ENCODE peak calls at places on chromosomes 1 and 21, in ten cellular contexts. One of them, this sample, is unnamed.
A peak's percentile ranks its signal among the peaks of the same experiment; 100 is the strongest.

GRCh38 chr1:6350416-6351088 is 43.0 kb downstream of the ACOT7 start:
- DNase-seq in stomach: peak; percentile 93
- DNase-seq in PC-9: peak; percentile 64
- DNase-seq in neural progenitor cell: no peak
- DNase-seq in kidney: no peak
- DNase-seq in GM23248: no peak
- DNase-seq in psoas muscle: peak; percentile 58
- DNase-seq in Peyer's patch: no peak
- DNase-seq in HepG2: no peak
- DNase-seq in tibial artery: no peak
- DNase-seq in this sample: peak; percentile 47

GRCh38 chr1:206455681-206456344 is 14.5 kb upstream of the IKBKE start:
- DNase-seq in stomach: no peak
- DNase-seq in PC-9: peak; percentile 30
- DNase-seq in neural progenitor cell: peak; percentile 80
- DNase-seq in kidney: peak; percentile 81
- DNase-seq in GM23248: no peak
- DNase-seq in psoas muscle: no peak
- DNase-seq in Peyer's patch: no peak
- DNase-seq in HepG2: no peak
- DNase-seq in tibial artery: no peak
- DNase-seq in this sample: no peak

GRCh38 chr1:119075614-119076013 is 64.8 kb downstream of the WARS2 start:
- DNase-seq in stomach: no peak
- DNase-seq in PC-9: no peak
- DNase-seq in neural progenitor cell: no peak
- DNase-seq in kidney: no peak
- DNase-seq in GM23248: peak; percentile 91
- DNase-seq in psoas muscle: no peak
- DNase-seq in Peyer's patch: no peak
- DNase-seq in HepG2: no peak
- DNase-seq in tibial artery: peak; percentile 29
- DNase-seq in this sample: no peak

GRCh38 chr1:38858833-38859560 is 575 bp downstream of the RRAGC start:
- DNase-seq in stomach: peak; percentile 76
- DNase-seq in PC-9: peak; percentile 76
- DNase-seq in neural progenitor cell: no peak
- DNase-seq in kidney: peak; percentile 92
- DNase-seq in GM23248: peak; percentile 89
- DNase-seq in psoas muscle: peak; percentile 80
- DNase-seq in Peyer's patch: peak; percentile 64
- DNase-seq in HepG2: peak; percentile 39
- DNase-seq in tibial artery: peak; percentile 59
- DNase-seq in this sample: peak; percentile 83

GRCh38 chr1:7899741-7900140 is 40.9 kb downstream of the TNFRSF9 start:
- DNase-seq in stomach: no peak
- DNase-seq in PC-9: no peak
- DNase-seq in neural progenitor cell: no peak
- DNase-seq in kidney: no peak
- DNase-seq in GM23248: peak; percentile 33
- DNase-seq in psoas muscle: no peak
- DNase-seq in Peyer's patch: no peak
- DNase-seq in HepG2: no peak
- DNase-seq in tibial artery: no peak
- DNase-seq in this sample: no peak

GRCh38 chr21:34574581-34574980 is 40.3 kb downstream of the RCAN1 start:
- DNase-seq in stomach: no peak
- DNase-seq in PC-9: no peak
- DNase-seq in neural progenitor cell: no peak
- DNase-seq in kidney: no peak
- DNase-seq in GM23248: peak; percentile 43
- DNase-seq in psoas muscle: no peak
- DNase-seq in Peyer's patch: no peak
- DNase-seq in HepG2: no peak
- DNase-seq in tibial artery: no peak
- DNase-seq in this sample: no peak

GRCh38 chr1:77538956-77539509 is 143.4 kb downstream of the ZZZ3 start:
- DNase-seq in stomach: no peak
- DNase-seq in PC-9: peak; percentile 78
- DNase-seq in neural progenitor cell: no peak
- DNase-seq in kidney: no peak
- DNase-seq in GM23248: peak; percentile 94
- DNase-seq in psoas muscle: no peak
- DNase-seq in Peyer's patch: no peak
- DNase-seq in HepG2: peak; percentile 12
- DNase-seq in tibial artery: peak; percentile 47
- DNase-seq in this sample: no peak

GRCh38 chr21:16324630-16325029 is 594.8 kb downstream of the USP25 start:
- DNase-seq in stomach: no peak
- DNase-seq in PC-9: no peak
- DNase-seq in neural progenitor cell: no peak
- DNase-seq in kidney: no peak
- DNase-seq in GM23248: no peak
- DNase-seq in psoas muscle: no peak
- DNase-seq in Peyer's patch: no peak
- DNase-seq in HepG2: no peak
- DNase-seq in tibial artery: no peak
- DNase-seq in this sample: no peak

GRCh38 chr1:55694297-55694696 is 479.1 kb upstream of the USP24 start:
- DNase-seq in stomach: peak; percentile 54
- DNase-seq in PC-9: peak; percentile 65
- DNase-seq in neural progenitor cell: no peak
- DNase-seq in kidney: no peak
- DNase-seq in GM23248: no peak
- DNase-seq in psoas muscle: peak; percentile 46
- DNase-seq in Peyer's patch: no peak
- DNase-seq in HepG2: no peak
- DNase-seq in tibial artery: no peak
- DNase-seq in this sample: peak; percentile 4

GRCh38 chr1:177211231-177211630 is 40.5 kb downstream of the BRINP2 start:
- DNase-seq in stomach: no peak
- DNase-seq in PC-9: no peak
- DNase-seq in neural progenitor cell: no peak
- DNase-seq in kidney: no peak
- DNase-seq in GM23248: no peak
- DNase-seq in psoas muscle: no peak
- DNase-seq in Peyer's patch: no peak
- DNase-seq in HepG2: no peak
- DNase-seq in tibial artery: no peak
- DNase-seq in this sample: no peak
- H3K27ac ChIP-seq in stomach: no peak overlapping the region
- H3K27ac ChIP-seq in PC-9: no peak overlapping the region
- H3K27ac ChIP-seq in neural progenitor cell: no peak overlapping the region
- H3K27ac ChIP-seq in kidney: no peak overlapping the region
- H3K27ac ChIP-seq in GM23248: no peak overlapping the region
- H3K27ac ChIP-seq in psoas muscle: no peak overlapping the region
- H3K27ac ChIP-seq in Peyer's patch: no peak overlapping the region
- H3K27ac ChIP-seq in HepG2: no peak overlapping the region
- H3K27ac ChIP-seq in tibial artery: no peak overlapping the region
- H3K27ac ChIP-seq in this sample: no peak overlapping the region

DNA sequence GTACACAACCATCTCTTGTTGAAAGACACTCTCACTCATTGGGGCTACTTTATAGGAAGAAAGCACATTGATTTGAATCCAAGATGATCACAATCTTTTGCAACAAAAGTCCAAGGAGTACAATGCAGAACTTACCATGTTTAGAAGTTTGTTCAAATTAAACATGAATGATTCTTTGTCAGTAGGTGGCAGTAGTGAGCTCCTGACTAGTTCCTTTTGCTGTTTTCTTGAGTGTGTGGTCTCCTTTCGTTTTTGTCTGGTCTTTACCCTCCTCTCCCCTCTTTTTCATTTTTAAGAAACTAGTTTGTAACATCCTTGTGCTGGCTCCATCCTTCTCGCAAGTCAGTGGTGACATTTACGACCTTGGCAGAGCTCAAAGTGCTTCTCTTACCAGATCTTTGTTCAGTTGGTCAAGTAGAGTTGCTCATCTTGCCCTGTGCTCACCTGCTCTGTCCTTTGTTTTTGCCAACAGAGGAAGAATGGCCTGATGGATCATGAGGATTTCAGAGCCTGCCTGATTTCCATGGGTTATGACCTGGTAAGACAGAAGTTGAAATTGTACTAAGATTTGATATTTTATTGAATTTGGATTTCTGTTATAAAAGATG is 35.7 kb upstream of the MTR start:
- DNase-seq in stomach: no peak
- DNase-seq in PC-9: no peak
- DNase-seq in neural progenitor cell: peak; percentile 73
- DNase-seq in kidney: no peak
- DNase-seq in GM23248: peak; percentile 56
- DNase-seq in psoas muscle: no peak
- DNase-seq in Peyer's patch: no peak
- DNase-seq in HepG2: peak; percentile 35
- DNase-seq in tibial artery: no peak
- DNase-seq in this sample: peak; percentile 52
- H3K4me3 ChIP-seq in stomach: no peak overlapping the region
- H3K4me3 ChIP-seq in PC-9: no peak overlapping the region
- H3K4me3 ChIP-seq in neural progenitor cell: no peak overlapping the region
- H3K4me3 ChIP-seq in kidney: no peak overlapping the region
- H3K4me3 ChIP-seq in GM23248: no peak overlapping the region
- H3K4me3 ChIP-seq in psoas muscle: no peak overlapping the region
- H3K4me3 ChIP-seq in Peyer's patch: no peak overlapping the region
- H3K4me3 ChIP-seq in HepG2: no peak overlapping the region
- H3K4me3 ChIP-seq in tibial artery: no peak overlapping the region
- H3K4me3 ChIP-seq in this sample: no peak overlapping the region

GRCh38 chr1:11143401-11143800 is 43.7 kb upstream of the EXOSC10 start:
- DNase-seq in stomach: no peak
- DNase-seq in PC-9: no peak
- DNase-seq in neural progenitor cell: no peak
- DNase-seq in kidney: no peak
- DNase-seq in GM23248: no peak
- DNase-seq in psoas muscle: no peak
- DNase-seq in Peyer's patch: no peak
- DNase-seq in HepG2: no peak
- DNase-seq in tibial artery: no peak
- DNase-seq in this sample: no peak
- H3K36me3 ChIP-seq in stomach: peaks cover 96% of the 10 kb centered on the region
- H3K36me3 ChIP-seq in PC-9: no peaks in the 10 kb centered on the region
- H3K36me3 ChIP-seq in neural progenitor cell: no peaks in the 10 kb centered on the region
- H3K36me3 ChIP-seq in kidney: peaks cover 47% of the 10 kb centered on the region
- H3K36me3 ChIP-seq in GM23248: peaks cover 11% of the 10 kb centered on the region
- H3K36me3 ChIP-seq in psoas muscle: peaks cover 77% of the 10 kb centered on the region
- H3K36me3 ChIP-seq in Peyer's patch: no peaks in the 10 kb centered on the region
- H3K36me3 ChIP-seq in HepG2: peaks cover 59% of the 10 kb centered on the region
- H3K36me3 ChIP-seq in tibial artery: peaks cover 58% of the 10 kb centered on the region
- H3K36me3 ChIP-seq in this sample: peaks cover 10% of the 10 kb centered on the region

GRCh38 chr1:109815809-109816791 is 52.4 kb upstream of the EPS8L3 start:
- DNase-seq in stomach: no peak
- DNase-seq in PC-9: no peak
- DNase-seq in neural progenitor cell: no peak
- DNase-seq in kidney: no peak
- DNase-seq in GM23248: peak; percentile 43
- DNase-seq in psoas muscle: no peak
- DNase-seq in Peyer's patch: no peak
- DNase-seq in HepG2: no peak
- DNase-seq in tibial artery: peak; percentile 50
- DNase-seq in this sample: no peak
- H3K27ac ChIP-seq in stomach: no peak overlapping the region
- H3K27ac ChIP-seq in PC-9: peak overlapping the region; percentile 51
- H3K27ac ChIP-seq in neural progenitor cell: no peak overlapping the region
- H3K27ac ChIP-seq in kidney: no peak overlapping the region
- H3K27ac ChIP-seq in GM23248: no peak overlapping the region
- H3K27ac ChIP-seq in psoas muscle: no peak overlapping the region
- H3K27ac ChIP-seq in Peyer's patch: no peak overlapping the region
- H3K27ac ChIP-seq in HepG2: no peak overlapping the region
- H3K27ac ChIP-seq in tibial artery: peak overlapping the region; percentile 45
- H3K27ac ChIP-seq in this sample: no peak overlapping the region

GRCh38 chr1:215842905-215843304 is 275.8 kb downstream of the KCTD3 start:
- DNase-seq in stomach: no peak
- DNase-seq in PC-9: no peak
- DNase-seq in neural progenitor cell: no peak
- DNase-seq in kidney: no peak
- DNase-seq in GM23248: peak; percentile 11
- DNase-seq in psoas muscle: no peak
- DNase-seq in Peyer's patch: no peak
- DNase-seq in HepG2: no peak
- DNase-seq in tibial artery: no peak
- DNase-seq in this sample: no peak
- H3K4me3 ChIP-seq in stomach: no peak overlapping the region
- H3K4me3 ChIP-seq in PC-9: no peak overlapping the region
- H3K4me3 ChIP-seq in neural progenitor cell: no peak overlapping the region
- H3K4me3 ChIP-seq in kidney: no peak overlapping the region
- H3K4me3 ChIP-seq in GM23248: no peak overlapping the region
- H3K4me3 ChIP-seq in psoas muscle: no peak overlapping the region
- H3K4me3 ChIP-seq in Peyer's patch: no peak overlapping the region
- H3K4me3 ChIP-seq in HepG2: no peak overlapping the region
- H3K4me3 ChIP-seq in tibial artery: no peak overlapping the region
- H3K4me3 ChIP-seq in this sample: no peak overlapping the region

GRCh38 chr1:54204199-54204598 is 4.2 kb downstream of the MRPL37 start:
- DNase-seq in stomach: no peak
- DNase-seq in PC-9: no peak
- DNase-seq in neural progenitor cell: no peak
- DNase-seq in kidney: no peak
- DNase-seq in GM23248: no peak
- DNase-seq in psoas muscle: no peak
- DNase-seq in Peyer's patch: no peak
- DNase-seq in HepG2: no peak
- DNase-seq in tibial artery: no peak
- DNase-seq in this sample: no peak
- H3K36me3 ChIP-seq in stomach: peaks cover 62% of the 10 kb centered on the region
- H3K36me3 ChIP-seq in PC-9: peaks cover 3% of the 10 kb centered on the region
- H3K36me3 ChIP-seq in neural progenitor cell: peaks cover 6% of the 10 kb centered on the region
- H3K36me3 ChIP-seq in kidney: peaks cover 32% of the 10 kb centered on the region
- H3K36me3 ChIP-seq in GM23248: peaks cover 21% of the 10 kb centered on the region
- H3K36me3 ChIP-seq in psoas muscle: peaks cover 54% of the 10 kb centered on the region
- H3K36me3 ChIP-seq in Peyer's patch: no peaks in the 10 kb centered on the region
- H3K36me3 ChIP-seq in HepG2: peaks cover 40% of the 10 kb centered on the region
- H3K36me3 ChIP-seq in tibial artery: peaks cover 48% of the 10 kb centered on the region
- H3K36me3 ChIP-seq in this sample: peaks cover 4% of the 10 kb centered on the region

GRCh38 chr21:31726407-31726806 is 5.5 kb downstream of the SCAF4 start:
- DNase-seq in stomach: no peak
- DNase-seq in PC-9: no peak
- DNase-seq in neural progenitor cell: no peak
- DNase-seq in kidney: no peak
- DNase-seq in GM23248: no peak
- DNase-seq in psoas muscle: no peak
- DNase-seq in Peyer's patch: no peak
- DNase-seq in HepG2: no peak
- DNase-seq in tibial artery: no peak
- DNase-seq in this sample: no peak
- H3K27ac ChIP-seq in stomach: no peak overlapping the region
- H3K27ac ChIP-seq in PC-9: no peak overlapping the region
- H3K27ac ChIP-seq in neural progenitor cell: no peak overlapping the region
- H3K27ac ChIP-seq in kidney: no peak overlapping the region
- H3K27ac ChIP-seq in GM23248: no peak overlapping the region
- H3K27ac ChIP-seq in psoas muscle: no peak overlapping the region
- H3K27ac ChIP-seq in Peyer's patch: no peak overlapping the region
- H3K27ac ChIP-seq in HepG2: no peak overlapping the region
- H3K27ac ChIP-seq in tibial artery: no peak overlapping the region
- H3K27ac ChIP-seq in this sample: no peak overlapping the region

DNA sequence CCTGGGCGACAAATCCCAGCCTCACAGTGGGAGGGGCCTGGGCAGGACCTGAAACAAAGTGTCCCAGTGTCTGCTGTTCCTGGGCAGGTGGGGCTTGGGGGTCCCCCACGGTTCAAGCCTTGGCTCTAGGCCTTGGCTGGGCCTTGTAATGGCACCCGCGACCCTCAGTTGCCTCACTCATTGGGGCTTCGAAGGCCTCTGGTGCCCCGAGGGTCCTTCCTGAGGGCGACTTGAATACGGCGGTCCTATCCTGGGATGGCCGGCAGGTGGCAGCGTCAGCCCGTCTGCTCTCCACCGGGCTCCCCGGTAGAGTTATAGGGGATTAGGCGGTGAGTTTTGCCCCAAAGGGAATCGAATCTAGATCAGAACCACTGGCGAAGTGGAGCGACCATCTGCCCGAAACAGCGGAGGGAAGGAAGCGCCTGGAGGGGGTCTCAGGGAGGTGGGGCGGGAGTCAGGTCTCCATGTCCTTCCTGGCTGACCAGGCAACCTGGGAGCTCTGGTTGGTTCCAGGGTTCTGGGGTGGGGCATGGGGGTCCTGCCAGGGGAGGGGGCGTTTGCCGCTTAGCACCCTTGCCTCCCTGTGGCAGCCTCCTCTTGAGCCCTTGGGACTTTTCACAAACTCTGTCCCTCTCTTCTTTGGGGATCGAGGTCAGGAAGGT is 2.1 kb upstream of the PEX10 start:
- DNase-seq in stomach: peak; percentile 79
- DNase-seq in PC-9: peak; percentile 44
- DNase-seq in neural progenitor cell: peak; percentile 89
- DNase-seq in kidney: peak; percentile 91
- DNase-seq in GM23248: peak; percentile 74
- DNase-seq in psoas muscle: peak; percentile 86
- DNase-seq in Peyer's patch: peak; percentile 79
- DNase-seq in HepG2: peak; percentile 51
- DNase-seq in tibial artery: peak; percentile 58
- DNase-seq in this sample: peak; percentile 68
- H3K4me3 ChIP-seq in stomach: no peak overlapping the region
- H3K4me3 ChIP-seq in PC-9: peak overlapping the region; percentile 97
- H3K4me3 ChIP-seq in neural progenitor cell: no peak overlapping the region
- H3K4me3 ChIP-seq in kidney: peak overlapping the region; percentile 79
- H3K4me3 ChIP-seq in GM23248: no peak overlapping the region
- H3K4me3 ChIP-seq in psoas muscle: no peak overlapping the region
- H3K4me3 ChIP-seq in Peyer's patch: no peak overlapping the region
- H3K4me3 ChIP-seq in HepG2: peak overlapping the region; percentile 38
- H3K4me3 ChIP-seq in tibial artery: no peak overlapping the region
- H3K4me3 ChIP-seq in this sample: no peak overlapping the region